ENCODE peak calls at places on chromosomes 3 and 15, in four cellular contexts. R is AG08396; T is activated CD8-positive, alpha-beta memory T cell treated with anti-CD3 and anti-CD28 coated beads, Interleukin-2, amount 50 U/mL, for 4 hours; O is HS-5. Q is an unnamed sample.

GRCh38 chr3:9214599-9214998 is 34.8 kb downstream of the SRGAP3 start:
- DNase-seq in R (peak), T (no peak), O (no peak), Q (no peak)

GRCh38 chr3:151843275-151843674 is 29.4 kb downstream of the AADAC start:
- DNase-seq in R (no peak), T (no peak), O (no peak), Q (no peak)

GRCh38 chr3:138947303-138948121 is 495 bp downstream of the FOXL2NB start:
- DNase-seq in R (no peak), T (no peak), O (no peak), Q (no peak)

GRCh38 chr3:156728267-156728985 is 54.0 kb downstream of the TIPARP start:
- DNase-seq in R (peak), T (no peak), O (no peak), Q (no peak)

GRCh38 chr15:54519577-54519976 is 541.3 kb downstream of the UNC13C start:
- DNase-seq in R (no peak), T (no peak), O (no peak), Q (no peak)

GRCh38 chr3:108099679-108100428 is 9.0 kb upstream of the CD47 start:
- DNase-seq in R (no peak), T (no peak), O (no peak), Q (no peak)

GRCh38 chr3:119319311-119319710 is 25.1 kb downstream of the ARHGAP31 start:
- DNase-seq in R (no peak), T (no peak), O (no peak), Q (no peak)

GRCh38 chr15:73480051-73480450 is 37.1 kb downstream of the REC114 start:
- DNase-seq in R (no peak), T (no peak), O (no peak), Q (no peak)

GRCh38 chr3:159787191-159787590 is 201.4 kb upstream of the IL12A start:
- DNase-seq in R (peak), T (no peak), O (no peak), Q (no peak)

GRCh38 chr3:133860519-133860918 is 35.2 kb downstream of the RAB6B start:
- DNase-seq in R (no peak), T (no peak), O (no peak), Q (no peak)

GRCh38 chr3:23959147-23959900 is 14.2 kb downstream of the NR1D2 start:
- DNase-seq in R (peak), T (no peak), O (peak), Q (peak)

GRCh38 chr3:151008699-151009098 is 36.2 kb upstream of the CLRN1 start:
- DNase-seq in R (peak), T (no peak), O (no peak), Q (no peak)

GRCh38 chr3:56366641-56366984 is 101.7 kb downstream of the ERC2 start:
- DNase-seq in R (no peak), T (no peak), O (no peak), Q (no peak)

GRCh38 chr3:39327053-39327745 is 2.3 kb upstream of the CCR8 start:
- DNase-seq in R (no peak), T (no peak), O (no peak), Q (no peak)

GRCh38 chr3:12100784-12101183 is 57.9 kb downstream of the TIMP4 start:
- DNase-seq in R (no peak), T (no peak), O (no peak), Q (no peak)

GRCh38 chr3:143608966-143609365 is 239.3 kb downstream of the SLC9A9 start:
- DNase-seq in R (peak), T (no peak), O (no peak), Q (no peak)

GRCh38 chr15:92599394-92599970 is 56.1 kb downstream of the FAM174B start:
- DNase-seq in R (no peak), T (no peak), O (no peak), Q (no peak)